ENCODE peak calls at places on chromosomes 2 and 18, in four cellular contexts. P is cardiac septum, Y is MV-4-11, H is D341Med. G is an unnamed sample.

GRCh38 chr2:28975671-28976070 is 5.4 kb upstream of the TOGARAM2 start:
- DNase-seq in Y (no peak), P (peak; percentile 38), H (no peak), G (no peak)

GRCh38 chr2:30708491-30709290 is 98.6 kb downstream of the CAPN13 start:
- DNase-seq in P (peak; percentile 29), Y (no peak), H (no peak), G (peak; percentile 22)

GRCh38 chr2:238596571-238597551 is 170.1 kb downstream of the ASB1 start:
- DNase-seq in H (no peak), Y (no peak), P (peak; percentile 85), G (no peak)

GRCh38 chr2:105761931-105762515 is 17.3 kb downstream of the NCK2 start:
- DNase-seq in Y (no peak), H (no peak), P (peak; percentile 71), G (no peak)

GRCh38 chr2:142989276-142990204 is 112.1 kb downstream of the KYNU start:
- DNase-seq in H (peak; percentile 15), P (no peak), Y (peak; percentile 65), G (peak; percentile 57)

GRCh38 chr2:70964596-70965386 is 13.6 kb upstream of the ANKRD53 start:
- DNase-seq in H (peak; percentile 83), Y (peak; percentile 21), P (peak; percentile 83), G (no peak)

GRCh38 chr18:32366586-32367538 is 103.8 kb downstream of the GAREM1 start:
- DNase-seq in Y (no peak), H (no peak), P (no peak), G (no peak)

GRCh38 chr2:176873403-176873802 is 339.2 kb upstream of the HNRNPA3 start:
- DNase-seq in P (no peak), Y (no peak), H (no peak), G (no peak)

GRCh38 chr2:65231121-65231520 is 3.5 kb downstream of the ACTR2 start:
- DNase-seq in H (no peak), P (no peak), Y (peak; percentile 7), G (no peak)

GRCh38 chr2:148207111-148207510 is 186.2 kb downstream of the MBD5 start:
- DNase-seq in H (no peak), Y (no peak), P (no peak), G (no peak)

GRCh38 chr2:28442328-28442727 is 49.7 kb downstream of the FOSL2 start:
- DNase-seq in P (no peak), H (no peak), Y (no peak), G (no peak)

GRCh38 chr2:184730288-184730687 is 132.0 kb downstream of the ZNF804A start:
- DNase-seq in P (no peak), Y (no peak), H (no peak), G (no peak)

G was measured in NCI-H524.